ENCODE peak calls at places on chromosomes 7 and 10, in five cellular contexts. R is pancreas, M is dorsolateral prefrontal cortex, D is RWPE1, K is neural crest cell. S is an unnamed sample.

GRCh38 chr10:110357252-110357780 is 52.6 kb upstream of the SMNDC1 start:
- DNase-seq in R (no peak), M (peak), K (no peak), D (peak), S (no peak)

GRCh38 chr7:107937514-107937913 is 46.5 kb downstream of the DLD start:
- DNase-seq in M (no peak), K (no peak), D (peak), R (no peak), S (no peak)

GRCh38 chr7:99729501-99730261 is 5.3 kb downstream of the CYP3A7 start:
- DNase-seq in M (no peak), K (no peak), R (no peak), D (peak), S (no peak)

GRCh38 chr7:47622946-47623640 is 41.2 kb upstream of the TNS3 start:
- DNase-seq in R (no peak), M (no peak), K (no peak), D (no peak), S (no peak)

GRCh38 chr10:133198621-133199487 is 31.2 kb upstream of the UTF1 start:
- DNase-seq in R (peak), D (no peak), M (no peak), K (no peak), S (peak)

GRCh38 chr7:33108591-33108930 is 643 bp downstream of the RP9 start:
- DNase-seq in K (no peak), D (no peak), R (no peak), M (no peak), S (no peak)

GRCh38 chr10:93469454-93469853 is 12.7 kb downstream of the MYOF start:
- DNase-seq in D (no peak), M (no peak), K (no peak), R (no peak), S (no peak)

GRCh38 chr7:139358541-139359365 is 941 bp upstream of the LUC7L2 start:
- DNase-seq in M (no peak), R (no peak), K (no peak), D (peak), S (no peak)

GRCh38 chr10:113006656-113007342 is 56.8 kb downstream of the TCF7L2 start:
- DNase-seq in K (no peak), M (no peak), R (no peak), D (no peak), S (no peak)

GRCh38 chr10:108465871-108466641 is 1301.5 kb upstream of the SORCS1 start:
- DNase-seq in K (peak), M (peak), D (peak), R (peak), S (peak)

GRCh38 chr7:118222591-118222990 is 1.9 kb upstream of the ANKRD7 start:
- DNase-seq in M (no peak), D (no peak), R (no peak), K (no peak), S (no peak)

GRCh38 chr7:90955641-90956207 is 308.5 kb upstream of the FZD1 start:
- DNase-seq in R (no peak), K (no peak), D (no peak), M (no peak), S (no peak)

GRCh38 chr10:131869344-131869743 is 31.5 kb upstream of the PPP2R2D start:
- DNase-seq in K (no peak), D (no peak), R (no peak), M (no peak), S (no peak)

GRCh38 chr7:1665721-1666250 is 4.3 kb upstream of the ELFN1 start:
- DNase-seq in M (peak), D (no peak), K (no peak), R (peak), S (peak)

GRCh38 chr7:1916621-1916970 is 246.5 kb downstream of the ELFN1 start:
- DNase-seq in D (no peak), K (no peak), M (no peak), R (peak), S (peak)

GRCh38 chr10:101087965-101088364 is 26.2 kb downstream of the KAZALD1 start:
- DNase-seq in M (no peak), R (peak), K (no peak), D (no peak), S (no peak)

GRCh38 chr10:124565565-124566221 is 104.1 kb downstream of the LHPP start:
- DNase-seq in K (peak), R (peak), M (peak), D (no peak), S (peak)

GRCh38 chr7:30976381-30976780 is 12.6 kb downstream of the GHRHR start:
- DNase-seq in R (no peak), M (no peak), K (no peak), D (no peak), S (no peak)

GRCh38 chr10:3031490-3031889 is 35.9 kb upstream of the PFKP start:
- DNase-seq in D (no peak), R (no peak), K (no peak), M (no peak), S (no peak)

GRCh38 chr7:26995664-26996063 is 100.1 kb downstream of the HOXA1 start:
- DNase-seq in K (no peak), D (no peak), R (no peak), M (no peak), S (no peak)

GRCh38 chr10:48872234-48872633 is 67.4 kb downstream of the LRRC18 start:
- DNase-seq in D (no peak), M (no peak), K (no peak), R (no peak), S (no peak)

GRCh38 chr7:91041901-91042457 is 222.3 kb upstream of the FZD1 start:
- DNase-seq in K (no peak), M (no peak), D (no peak), R (no peak), S (no peak)

GRCh38 chr7:51014811-51015210 is 232.1 kb upstream of the GRB10 start:
- DNase-seq in D (no peak), R (no peak), M (no peak), K (no peak), S (no peak)

GRCh38 chr7:101486056-101486763 is 123.5 kb downstream of the COL26A1 start:
- DNase-seq in M (no peak), D (no peak), R (peak), K (no peak), S (no peak)

GRCh38 chr7:1706381-1706720 is 36.3 kb downstream of the ELFN1 start:
- DNase-seq in M (no peak), D (no peak), K (no peak), R (no peak), S (no peak)

GRCh38 chr10:5076615-5077014 is 17.6 kb upstream of the AKR1C3 start:
- DNase-seq in D (no peak), R (no peak), M (no peak), K (no peak), S (no peak)

GRCh38 chr10:74855027-74855426 is 28.6 kb downstream of the KAT6B start:
- DNase-seq in K (no peak), R (no peak), D (no peak), M (no peak), S (peak)

GRCh38 chr10:95841711-95842498 is 65.9 kb upstream of the CC2D2B start:
- DNase-seq in D (peak), M (no peak), K (peak), R (no peak), S (peak)

GRCh38 chr7:22784346-22784745 is 38.3 kb downstream of the TOMM7 start:
- DNase-seq in M (no peak), R (no peak), K (no peak), D (no peak), S (no peak)

GRCh38 chr10:86347856-86348255 is 18.7 kb downstream of the GRID1 start:
- DNase-seq in D (no peak), M (no peak), K (no peak), R (peak), S (no peak)

GRCh38 chr10:121115154-121115553 is 264.0 kb downstream of the WDR11 start:
- DNase-seq in D (no peak), M (no peak), R (no peak), K (no peak), S (no peak)

GRCh38 chr10:121110369-121110768 is 259.2 kb downstream of the WDR11 start:
- DNase-seq in M (no peak), K (no peak), R (no peak), D (no peak), S (no peak)

GRCh38 chr10:121113385-121113696 is 262.2 kb downstream of the WDR11 start:
- DNase-seq in M (no peak), R (no peak), K (no peak), D (peak), S (no peak)

GRCh38 chr10:121113906-121114305 is 262.7 kb downstream of the WDR11 start:
- DNase-seq in R (no peak), D (no peak), K (no peak), M (no peak), S (no peak)

DNA sequence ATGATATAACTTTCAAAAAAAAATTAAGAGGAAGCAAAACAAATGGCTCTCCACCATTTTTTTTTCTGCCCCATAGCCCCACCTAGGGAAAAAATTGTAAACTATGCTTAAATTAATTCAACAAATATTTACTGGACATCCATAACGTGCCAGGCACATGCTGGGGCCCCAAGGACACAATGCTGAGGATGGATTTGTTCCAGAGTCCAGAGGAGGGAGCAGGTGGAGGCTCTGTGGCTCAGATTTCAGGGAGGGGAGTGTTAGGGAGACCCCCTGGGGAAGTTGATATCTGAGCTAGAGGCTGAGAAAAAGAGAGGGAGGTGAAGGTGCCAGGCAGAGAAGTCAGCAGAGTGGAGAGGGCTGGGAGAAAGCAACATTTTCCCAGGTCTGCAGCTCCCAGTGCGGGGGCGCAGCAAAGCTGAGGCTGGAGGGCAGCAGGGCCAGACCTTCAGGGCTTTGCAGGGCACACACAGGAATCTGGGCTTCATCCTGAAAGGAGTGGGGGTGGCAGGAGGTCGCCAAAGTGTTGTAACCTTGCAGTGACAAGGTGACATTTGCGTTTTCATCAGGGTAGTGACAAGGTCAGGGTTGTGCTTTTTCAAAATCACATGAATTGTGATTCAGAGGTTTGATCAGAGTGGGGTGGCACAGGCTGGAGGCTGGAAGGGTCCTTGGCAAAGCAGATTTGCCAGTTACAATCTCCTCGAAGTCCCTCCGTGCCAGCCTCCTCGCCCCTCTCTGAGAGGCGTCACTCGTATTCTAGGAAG is 261.6 kb downstream of the WDR11 start:
- DNase-seq in D (no peak), M (no peak), R (no peak), K (no peak), S (no peak)
- TF ChIP-seq CTCF in D (no peak), M (no peak), R (no peak), K (no peak), S (no peak)

GRCh38 chr7:44922351-44922694 is 37.0 kb upstream of the PURB start:
- DNase-seq in R (no peak), M (no peak), K (no peak), D (no peak), S (no peak)
- TF ChIP-seq CTCF in R (no peak), M (peak), K (peak), D (peak), S (peak)

GRCh38 chr7:3193721-3194120 is 107.3 kb upstream of the SDK1 start:
- DNase-seq in R (no peak), D (no peak), K (no peak), M (no peak), S (no peak)

GRCh38 chr7:3195160-3195559 is 105.9 kb upstream of the SDK1 start:
- DNase-seq in M (no peak), R (no peak), D (no peak), K (no peak), S (no peak)

GRCh38 chr7:3196629-3197028 is 104.4 kb upstream of the SDK1 start:
- DNase-seq in K (no peak), D (no peak), R (no peak), M (no peak), S (no peak)

GRCh38 chr7:3197567-3198212 is 103.4 kb upstream of the SDK1 start:
- DNase-seq in K (no peak), M (no peak), D (no peak), R (no peak), S (no peak)

GRCh38 chr7:3194501-3195141 is 106.4 kb upstream of the SDK1 start:
- DNase-seq in K (peak), R (no peak), M (no peak), D (peak), S (no peak)
- TF ChIP-seq CTCF in K (peak), R (no peak), M (no peak), D (no peak), S (no peak)

GRCh38 chr7:130700760-130701159 is 14.4 kb upstream of the TSGA13 start:
- DNase-seq in R (no peak), D (no peak), K (no peak), M (no peak), S (no peak)

GRCh38 chr7:130697791-130698190 is 11.4 kb upstream of the TSGA13 start:
- DNase-seq in M (no peak), R (no peak), D (no peak), K (no peak), S (no peak)

GRCh38 chr7:130699686-130700085 is 13.3 kb upstream of the TSGA13 start:
- DNase-seq in K (no peak), D (no peak), M (no peak), R (no peak), S (no peak)

GRCh38 chr7:130701650-130702049 is 15.3 kb upstream of the TSGA13 start:
- DNase-seq in R (no peak), K (no peak), M (no peak), D (no peak), S (no peak)

DNA sequence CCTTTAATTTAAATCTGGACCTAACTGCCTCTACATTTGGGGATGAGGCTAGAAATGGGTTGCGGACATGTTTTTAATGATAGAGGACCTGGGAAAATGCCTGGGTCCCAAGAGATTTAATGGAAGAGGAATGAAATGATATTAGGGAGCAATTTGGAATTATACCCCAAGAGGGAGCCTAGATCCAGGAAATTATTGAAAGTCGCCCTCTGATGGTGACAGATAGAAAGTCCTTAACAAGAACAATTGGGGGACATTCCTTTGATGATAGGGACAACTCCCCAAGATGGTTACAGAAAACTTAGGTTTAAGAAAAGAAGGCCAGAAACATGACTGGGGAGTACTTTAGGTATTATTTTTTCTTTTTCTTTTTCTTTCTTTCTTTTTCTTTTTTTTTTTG is 9.5 kb upstream of the TSGA13 start:
- DNase-seq in M (no peak), R (no peak), K (no peak), D (peak), S (no peak)
- TF ChIP-seq CTCF in M (peak), R (no peak), K (peak), D (peak), S (peak)

DNA sequence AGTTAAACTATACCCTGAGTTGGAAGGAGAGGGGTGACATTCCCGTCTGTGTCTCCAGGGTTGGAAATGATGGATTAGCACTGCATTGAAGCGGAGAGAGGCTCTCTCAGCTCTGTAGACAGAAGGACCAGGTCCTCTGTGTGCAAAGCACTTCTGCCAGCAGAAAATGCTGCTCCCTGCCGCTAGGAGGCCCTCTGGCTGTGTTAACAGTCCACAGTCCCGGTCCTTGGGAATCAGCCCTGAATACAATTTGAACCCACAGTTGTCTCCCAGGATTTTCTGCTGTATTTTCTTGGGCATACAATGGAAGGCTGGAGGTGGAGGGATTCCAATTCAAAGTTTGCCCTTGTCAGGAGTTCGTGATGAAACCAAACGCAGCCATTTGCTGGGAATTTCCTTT is 205.1 kb downstream of the GLRX3 start:
- DNase-seq in M (no peak), D (no peak), K (peak), R (peak), S (no peak)
- TF ChIP-seq CTCF in M (peak), D (no peak), K (peak), R (peak), S (peak)

GRCh38 chr10:11698691-11699545 is 43.3 kb upstream of the ECHDC3 start:
- DNase-seq in M (no peak), K (no peak), D (no peak), R (no peak), S (no peak)

GRCh38 chr10:11701451-11702095 is 40.6 kb upstream of the ECHDC3 start:
- DNase-seq in R (no peak), M (no peak), D (no peak), K (no peak), S (no peak)

GRCh38 chr10:11699546-11700097 is 42.6 kb upstream of the ECHDC3 start:
- DNase-seq in K (no peak), D (no peak), R (no peak), M (no peak), S (no peak)

GRCh38 chr10:11700539-11700938 is 41.6 kb upstream of the ECHDC3 start:
- DNase-seq in D (no peak), M (no peak), K (no peak), R (no peak), S (no peak)

GRCh38 chr10:11697718-11698527 is 44.3 kb upstream of the ECHDC3 start:
- DNase-seq in K (no peak), D (no peak), M (no peak), R (no peak), S (no peak)
- TF ChIP-seq CTCF in K (no peak), D (no peak), M (no peak), R (no peak), S (no peak)

GRCh38 chr7:17535776-17536175 is 237.3 kb downstream of the AHR start:
- DNase-seq in R (no peak), D (no peak), K (no peak), M (no peak), S (no peak)
- TF ChIP-seq CTCF in R (no peak), D (no peak), K (no peak), M (no peak), S (no peak)

DNA sequence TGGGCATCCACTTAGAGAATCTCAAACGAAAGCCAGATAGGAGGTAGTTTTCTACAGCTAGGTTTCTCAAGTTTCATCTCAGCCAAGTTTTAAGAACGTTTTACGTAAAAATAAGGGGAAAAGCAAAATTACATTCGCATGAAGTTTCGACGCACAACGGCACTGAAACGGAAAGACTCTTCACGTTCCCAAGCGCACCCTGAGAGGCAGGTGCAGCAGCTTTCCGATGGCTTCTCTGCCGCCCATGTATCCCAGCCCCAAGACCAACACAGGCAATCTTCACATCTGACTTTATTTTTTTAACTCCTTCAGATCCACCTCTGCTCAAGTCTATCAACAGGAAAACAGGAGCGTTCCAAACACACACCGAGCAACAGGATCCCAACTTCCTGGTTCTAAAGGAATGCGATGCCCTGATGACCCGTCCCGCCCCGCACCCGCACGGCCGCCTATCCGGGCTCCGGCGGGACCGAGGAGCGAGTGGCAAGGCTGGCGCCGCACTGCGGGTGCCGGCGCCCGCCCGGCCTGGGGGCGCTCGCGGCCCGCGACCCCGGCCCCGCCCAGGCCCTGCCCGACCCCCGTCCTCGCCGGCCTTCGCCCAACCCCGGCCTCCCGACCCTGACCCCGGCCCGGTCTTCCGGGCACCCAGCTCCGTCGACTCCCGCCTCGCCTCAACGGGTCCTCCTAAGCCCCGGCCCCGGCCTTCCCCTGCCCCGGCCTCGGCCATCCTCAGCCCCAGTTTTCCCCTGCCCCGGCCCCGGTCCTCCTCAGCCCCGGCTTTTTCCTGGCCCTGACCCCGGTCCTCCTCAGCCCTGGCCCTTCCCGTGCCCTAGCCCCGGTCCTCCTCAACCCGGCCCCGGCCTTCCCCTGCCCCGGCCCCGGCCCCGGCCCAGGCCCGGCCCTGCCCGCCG is 835 bp downstream of the LARP4B start:
- DNase-seq in R (peak), D (peak), M (peak), K (peak), S (no peak)
- TF ChIP-seq CTCF in R (no peak), D (no peak), M (no peak), K (no peak), S (no peak)

GRCh38 chr10:121927841-121928527 is at the start of gene ATE1:
- DNase-seq in D (peak), R (peak), K (peak), M (peak), S (peak)
- TF ChIP-seq CTCF in D (no peak), R (no peak), K (peak), M (no peak), S (peak)